ENCODE peak calls at places on chromosomes 11 and 22, in seven cellular contexts. B is neural crest cell, C is OCI-M1, N is progenitor cell of endocrine pancreas, L is renal cortical epithelial cell, T is esophagus muscularis mucosa, P is DMS153. J is an unnamed sample.

GRCh38 chr11:39724404-39724803 is 1735.0 kb downstream of the LRRC4C start:
- DNase-seq in B (no peak), P (no peak), T (no peak), L (no peak), N (no peak), C (peak; percentile 71), J (no peak)

GRCh38 chr22:43446881-43447280 is 35.1 kb downstream of the MPPED1 start:
- DNase-seq in T (no peak), B (no peak), P (peak; percentile 95), N (no peak), L (no peak), C (no peak), J (no peak)

GRCh38 chr11:95282337-95282751 is 51.3 kb upstream of the SESN3 start:
- DNase-seq in C (no peak), L (peak; percentile 85), T (no peak), N (no peak), P (no peak), B (no peak), J (no peak)

GRCh38 chr22:23305321-23305910 is 125.1 kb downstream of the BCR start:
- DNase-seq in N (no peak), C (no peak), B (no peak), L (peak; percentile 80), T (no peak), P (no peak), J (no peak)

GRCh38 chr11:75198278-75198948 is 42.2 kb upstream of the TPBGL start:
- DNase-seq in N (no peak), P (no peak), T (no peak), C (no peak), L (no peak), B (no peak), J (no peak)

GRCh38 chr11:1763796-1764661 is at the start of gene CTSD:
- DNase-seq in L (peak; percentile 23), N (peak; percentile 84), T (peak; percentile 95), B (peak; percentile 84), C (peak; percentile 85), P (peak; percentile 24), J (peak; percentile 97)

GRCh38 chr11:36453678-36454077 is 56.4 kb downstream of the TRAF6 start:
- DNase-seq in C (peak; percentile 19), B (no peak), T (no peak), P (no peak), L (no peak), N (no peak), J (no peak)

GRCh38 chr11:31060880-31061279 is 308.7 kb downstream of the DCDC1 start:
- DNase-seq in P (no peak), C (no peak), L (no peak), T (no peak), N (no peak), B (peak; percentile 1), J (no peak)

GRCh38 chr11:2924821-2925675 is 4.2 kb downstream of the PHLDA2 start:
- DNase-seq in L (no peak), C (no peak), P (no peak), T (no peak), N (no peak), B (no peak), J (no peak)

GRCh38 chr11:43582837-43583462 is 97.6 kb upstream of the HSD17B12 start:
- DNase-seq in B (no peak), T (peak; percentile 80), C (no peak), N (no peak), P (no peak), L (no peak), J (no peak)

GRCh38 chr11:32259641-32260081 is 168.8 kb downstream of the RCN1 start:
- DNase-seq in C (peak; percentile 46), L (peak; percentile 1), N (no peak), T (no peak), B (no peak), P (no peak), J (no peak)

GRCh38 chr11:111408789-111409727 is 30.0 kb upstream of the POU2AF1 start:
- DNase-seq in T (no peak), L (no peak), C (peak; percentile 43), N (no peak), B (no peak), P (no peak), J (no peak)

GRCh38 chr11:23236846-23237550 is 376.7 kb upstream of the CCDC179 start:
- DNase-seq in T (no peak), P (no peak), C (no peak), N (no peak), L (no peak), B (no peak), J (no peak)

GRCh38 chr11:12241401-12241800 is 131.0 kb downstream of the MICAL2 start:
- DNase-seq in N (no peak), P (peak; percentile 64), L (no peak), C (no peak), B (no peak), T (no peak), J (no peak)

GRCh38 chr11:35146074-35146521 is 7.1 kb downstream of the CD44 start:
- DNase-seq in B (no peak), C (no peak), N (no peak), L (no peak), P (no peak), T (no peak), J (no peak)

J was measured in activated B cell treated with CpG ODN at 0.5 μM for 24 hours.